ENCODE peak calls at places on chromosomes 1 and 21, in six cellular contexts. K is GM23248, N is transverse colon, Z is IMR-90, L is cardiac muscle cell, M is fibroblast of lung. V is an unnamed sample.

GRCh38 chr1:184429342-184429741 is 42.5 kb downstream of the C1orf21 start:
- DNase-seq in K (no peak), N (no peak), Z (no peak), L (no peak), M (no peak), V (no peak)

GRCh38 chr21:44490816-44491215 is 35.5 kb downstream of the LRRC3 start:
- DNase-seq in K (no peak), N (no peak), Z (no peak), L (no peak), M (no peak), V (no peak)

GRCh38 chr1:3688356-3688755 is 36.0 kb downstream of the TP73 start:
- DNase-seq in K (peak; percentile 48), N (no peak), Z (no peak), L (no peak), M (no peak), V (no peak)

GRCh38 chr21:31354122-31354521 is 10.1 kb upstream of the TIAM1 start:
- DNase-seq in K (peak; percentile 27), N (no peak), Z (no peak), L (no peak), M (no peak), V (no peak)

GRCh38 chr1:54312874-54313316 is 93.3 kb downstream of the SSBP3 start:
- DNase-seq in K (peak; percentile 84), N (peak; percentile 47), Z (peak; percentile 77), L (peak; percentile 88), M (peak; percentile 66), V (peak; percentile 50)

GRCh38 chr1:16237343-16237830 is 404 bp upstream of the CPLANE2 start:
- DNase-seq in K (peak; percentile 64), N (no peak), Z (peak; percentile 43), L (no peak), M (peak; percentile 49), V (no peak)

GRCh38 chr1:175376194-175376593 is 183.6 kb upstream of the KIAA0040 start:
- DNase-seq in K (peak; percentile 16), N (no peak), Z (no peak), L (peak; percentile 20), M (no peak), V (no peak)

GRCh38 chr21:32702702-32703101 is 25.1 kb downstream of the SYNJ1 start:
- DNase-seq in K (peak; percentile 71), N (no peak), Z (peak; percentile 89), L (peak; percentile 63), M (peak; percentile 22), V (no peak)

GRCh38 chr1:208045410-208046252 is 134.7 kb upstream of the CD34 start:
- DNase-seq in K (no peak), N (no peak), Z (no peak), L (no peak), M (no peak), V (no peak)

GRCh38 chr1:52365091-52365745 is 787 bp downstream of the CC2D1B start:
- DNase-seq in K (peak; percentile 82), N (peak; percentile 66), Z (peak; percentile 69), L (peak; percentile 71), M (peak; percentile 77), V (peak; percentile 73)

GRCh38 chr1:235820059-235820458 is 46.6 kb downstream of the LYST start:
- DNase-seq in K (no peak), N (no peak), Z (no peak), L (no peak), M (no peak), V (no peak)

GRCh38 chr1:103025858-103026409 is 82.4 kb downstream of the COL11A1 start:
- DNase-seq in K (no peak), N (no peak), Z (no peak), L (no peak), M (no peak), V (no peak)

GRCh38 chr21:43622796-43623195 is 36.5 kb downstream of the HSF2BP start:
- DNase-seq in K (no peak), N (no peak), Z (no peak), L (no peak), M (no peak), V (no peak)

GRCh38 chr1:182709225-182709764 is 24.9 kb upstream of the RGS8 start:
- DNase-seq in K (no peak), N (no peak), Z (no peak), L (no peak), M (no peak), V (no peak)

GRCh38 chr1:196660912-196661311 is 9.1 kb downstream of the CFH start:
- DNase-seq in K (peak; percentile 68), N (no peak), Z (peak; percentile 33), L (peak; percentile 63), M (peak; percentile 60), V (no peak)

GRCh38 chr1:15141933-15142647 is 11.5 kb upstream of the TMEM51 start:
- DNase-seq in K (peak; percentile 21), N (no peak), Z (peak; percentile 52), L (peak; percentile 84), M (peak; percentile 42), V (no peak)

GRCh38 chr1:46529031-46529630 is 22.3 kb downstream of the KNCN start:
- DNase-seq in K (no peak), N (no peak), Z (no peak), L (no peak), M (no peak), V (no peak)

GRCh38 chr1:245735831-245736530 is 581.2 kb downstream of the KIF26B start:
- DNase-seq in K (peak; percentile 58), N (no peak), Z (peak; percentile 41), L (peak; percentile 70), M (peak; percentile 71), V (no peak)

GRCh38 chr1:45198185-45198584 is 8.2 kb downstream of the ZSWIM5 start:
- DNase-seq in K (no peak), N (no peak), Z (no peak), L (no peak), M (no peak), V (no peak)

GRCh38 chr1:15038232-15039016 is 115.1 kb upstream of the TMEM51 start:
- DNase-seq in K (peak; percentile 47), N (no peak), Z (peak; percentile 33), L (peak; percentile 22), M (peak; percentile 33), V (no peak)

GRCh38 chr1:15707239-15707940 is 23.3 kb downstream of the PLEKHM2 start:
- DNase-seq in K (no peak), N (no peak), Z (no peak), L (no peak), M (no peak), V (no peak)

GRCh38 chr1:236604218-236605029 is at the start of gene HEATR1:
- DNase-seq in K (peak; percentile 98), N (peak; percentile 94), Z (peak; percentile 96), L (peak; percentile 97), M (peak; percentile 97), V (peak; percentile 95)

GRCh38 chr1:44659566-44659965 is 14.7 kb downstream of the TMEM53 start:
- DNase-seq in K (no peak), N (no peak), Z (no peak), L (no peak), M (no peak), V (no peak)

GRCh38 chr1:11286735-11287410 is 13.9 kb downstream of the UBIAD1 start:
- DNase-seq in K (peak; percentile 14), N (no peak), Z (peak; percentile 56), L (peak; percentile 14), M (peak; percentile 68), V (no peak)

GRCh38 chr1:54863267-54863665 is 23.7 kb downstream of the DHCR24 start:
- DNase-seq in K (no peak), N (no peak), Z (no peak), L (no peak), M (no peak), V (no peak)

GRCh38 chr1:153610334-153611023 is 2.5 kb downstream of the S100A16 start:
- DNase-seq in K (peak; percentile 82), N (no peak), Z (peak; percentile 50), L (no peak), M (no peak), V (no peak)
- H3K4me3 ChIP-seq in K (peak overlapping the region; percentile 62), N (no peak overlapping the region), Z (no peak overlapping the region), L (no peak overlapping the region), M (peak overlapping the region; percentile 12), V (peak overlapping the region; percentile 51)

GRCh38 chr1:27519341-27520258 is 29.6 kb upstream of the WASF2 start:
- DNase-seq in K (no peak), N (peak; percentile 36), Z (no peak), L (no peak), M (no peak), V (no peak)
- H3K27ac ChIP-seq in K (no peak overlapping the region), N (peak overlapping the region; percentile 80), Z (no peak overlapping the region), L (peak overlapping the region; percentile 94), M (no peak overlapping the region), V (no peak overlapping the region)

GRCh38 chr21:37971390-37971789 is 55.1 kb upstream of the KCNJ6 start:
- DNase-seq in K (no peak), N (no peak), Z (no peak), L (no peak), M (no peak), V (no peak)

GRCh38 chr21:37974081-37974480 is 57.8 kb upstream of the KCNJ6 start:
- DNase-seq in K (peak; percentile 47), N (no peak), Z (peak; percentile 1), L (no peak), M (no peak), V (no peak)

GRCh38 chr21:37965088-37965805 is 49.0 kb upstream of the KCNJ6 start:
- DNase-seq in K (no peak), N (no peak), Z (no peak), L (no peak), M (no peak), V (no peak)

DNA sequence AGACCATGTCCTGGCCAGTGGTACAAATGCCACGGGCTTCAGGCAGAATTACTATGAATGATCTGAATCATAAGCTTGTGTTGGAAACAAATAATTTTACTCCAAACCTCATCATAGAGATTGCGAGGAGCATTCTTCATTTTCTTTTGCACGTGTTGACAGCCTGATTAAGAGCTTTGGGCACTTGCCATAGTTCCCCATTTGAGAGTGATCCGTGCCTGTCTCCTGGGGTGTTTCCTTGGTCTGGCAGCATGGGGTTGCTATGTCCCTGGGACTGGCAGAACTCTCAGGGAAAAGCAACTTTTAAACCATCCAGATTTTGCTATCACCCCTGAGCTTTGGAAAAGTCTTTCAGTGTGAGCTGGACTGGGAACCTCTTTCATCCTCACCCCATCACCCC is 54.3 kb upstream of the KCNJ6 start:
- DNase-seq in K (no peak), N (no peak), Z (no peak), L (no peak), M (no peak), V (no peak)
- H3K4me1 ChIP-seq in K (no peaks in the 10 kb centered on the region), N (no peaks in the 10 kb centered on the region), Z (no peaks in the 10 kb centered on the region), L (no peaks in the 10 kb centered on the region), M (no peaks in the 10 kb centered on the region), V (no peaks in the 10 kb centered on the region)

DNA sequence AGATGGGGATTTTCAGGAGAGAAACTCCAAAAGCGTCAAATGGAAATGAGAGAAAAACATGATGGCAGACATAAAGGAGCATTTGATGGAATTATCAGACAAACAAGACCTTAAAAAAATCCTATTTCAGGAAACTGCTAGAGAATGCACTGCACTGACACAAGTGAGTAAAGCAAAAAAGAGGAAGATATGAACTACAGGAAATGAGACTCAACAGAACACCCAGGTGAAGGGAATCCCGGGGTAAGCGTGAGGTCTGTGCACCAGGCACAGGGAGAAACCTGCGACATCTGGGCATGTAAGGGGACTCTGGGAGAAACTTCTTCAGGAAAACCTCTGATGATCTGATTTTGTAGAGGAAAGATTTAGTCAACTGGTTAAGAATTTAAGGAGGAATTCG is 2.8 kb downstream of the TARBP1 start:
- DNase-seq in K (no peak), N (no peak), Z (no peak), L (no peak), M (no peak), V (no peak)
- H3K4me3 ChIP-seq in K (no peak overlapping the region), N (no peak overlapping the region), Z (no peak overlapping the region), L (no peak overlapping the region), M (no peak overlapping the region), V (no peak overlapping the region)